ENCODE peak calls at places on chromosomes 11 and 22, in five cellular contexts. W is NCI-H510A treated with DMSO at 0.1 percent for 48 hours; E is CD8-positive, alpha-beta T cell; G is LoVo; V is NCI-H1105. T is an unnamed sample.

GRCh38 chr11:126331286-126331685 is 24.2 kb upstream of the ST3GAL4 start:
- DNase-seq in W (no peak), E (no peak), V (no peak), G (no peak), T (no peak)

GRCh38 chr11:121540627-121541026 is 87.9 kb upstream of the SORL1-AS1 start:
- DNase-seq in W (no peak), G (no peak), E (no peak), V (peak; percentile 24), T (no peak)

GRCh38 chr22:30201970-30202369 is 44.6 kb downstream of the LIF start:
- DNase-seq in W (no peak), G (no peak), V (no peak), E (no peak), T (no peak)

GRCh38 chr22:36029406-36029755 is 757 bp upstream of the RBFOX2 start:
- DNase-seq in G (no peak), W (no peak), E (no peak), V (no peak), T (no peak)

GRCh38 chr11:120169981-120170698 is 32.2 kb upstream of the TRIM29 start:
- DNase-seq in E (no peak), V (no peak), G (no peak), W (no peak), T (no peak)

GRCh38 chr22:45503071-45503815 is 560 bp downstream of the FBLN1 start:
- DNase-seq in W (no peak), V (no peak), G (no peak), E (no peak), T (no peak)

GRCh38 chr11:100778386-100778785 is 91.3 kb downstream of the ARHGAP42 start:
- DNase-seq in G (no peak), V (no peak), E (no peak), W (no peak), T (no peak)

GRCh38 chr22:18156878-18157713 is 7.1 kb downstream of the USP18 start:
- DNase-seq in G (peak; percentile 26), W (peak; percentile 70), E (no peak), V (peak; percentile 29), T (peak; percentile 86)

GRCh38 chr11:16001044-16001568 is 355.2 kb downstream of the SOX6 start:
- DNase-seq in W (peak; percentile 17), V (no peak), E (no peak), G (no peak), T (no peak)

GRCh38 chr11:96290631-96291030 is 52.4 kb downstream of the MAML2 start:
- DNase-seq in W (no peak), E (no peak), V (no peak), G (no peak), T (no peak)

GRCh38 chr11:7851391-7851790 is 54.6 kb upstream of the OR5P2 start:
- DNase-seq in V (no peak), E (no peak), G (no peak), W (no peak), T (no peak)

GRCh38 chr11:104146421-104146820 is 17.5 kb downstream of the PDGFD start:
- DNase-seq in V (no peak), W (peak; percentile 22), E (no peak), G (no peak), T (no peak)

GRCh38 chr22:45863981-45864751 is 112.8 kb downstream of the WNT7B start:
- DNase-seq in W (peak; percentile 74), G (peak; percentile 66), V (peak; percentile 71), E (peak; percentile 42), T (no peak)

GRCh38 chr11:43556269-43556668 is 124.3 kb upstream of the HSD17B12 start:
- DNase-seq in W (no peak), E (no peak), G (no peak), V (no peak), T (no peak)

GRCh38 chr11:108203075-108203474 is 19.4 kb downstream of the NPAT start:
- DNase-seq in G (no peak), W (no peak), E (no peak), V (no peak), T (no peak)

GRCh38 chr22:38172016-38172431 is 9.6 kb downstream of the PLA2G6 start:
- DNase-seq in G (no peak), E (no peak), W (no peak), V (no peak), T (no peak)

GRCh38 chr11:20278727-20279126 is 84.8 kb upstream of the HTATIP2 start:
- DNase-seq in V (no peak), G (no peak), E (no peak), W (no peak), T (no peak)

GRCh38 chr11:76560219-76560618 is 110.3 kb downstream of the LRRC32 start:
- DNase-seq in V (no peak), W (no peak), E (no peak), G (no peak), T (no peak)

GRCh38 chr11:44199298-44199697 is 103.8 kb downstream of the EXT2 start:
- DNase-seq in E (no peak), W (peak; percentile 37), G (no peak), V (no peak), T (no peak)

GRCh38 chr11:115751244-115751643 is 247.0 kb upstream of the CADM1 start:
- DNase-seq in G (no peak), E (no peak), V (no peak), W (no peak), T (no peak)

GRCh38 chr11:131837562-131837961 is 467.1 kb downstream of the NTM start:
- DNase-seq in V (no peak), G (no peak), E (no peak), W (no peak), T (no peak)

GRCh38 chr11:116471608-116472007 is 301.2 kb downstream of the BUD13 start:
- DNase-seq in E (no peak), W (no peak), G (peak; percentile 63), V (no peak), T (no peak)

GRCh38 chr11:117930668-117931330 is 1.6 kb upstream of the TMPRSS13 start:
- DNase-seq in G (no peak), E (no peak), V (no peak), W (no peak), T (peak; percentile 34)

GRCh38 chr11:324131-324530 is 3.5 kb upstream of the IFITM3 start:
- DNase-seq in W (no peak), V (no peak), G (no peak), E (no peak), T (no peak)